ENCODE peak calls at places on chromosome 16, in four cellular contexts. One of them, this sample, is unnamed.
A peak's percentile ranks its signal among the peaks of the same experiment; 100 is the strongest.

GRCh38 chr16:89395150-89396142 is 94.9 kb downstream of the ANKRD11 start:
- DNase-seq in IMR-90: peak; percentile 98
- DNase-seq in AG10803: peak; percentile 98
- DNase-seq in psoas muscle: peak; percentile 85
- DNase-seq in this sample: peak; percentile 98

GRCh38 chr16:11994187-11995119 is 17.9 kb downstream of the SNX29 start:
- DNase-seq in IMR-90: peak; percentile 28
- DNase-seq in AG10803: no peak
- DNase-seq in psoas muscle: peak; percentile 30
- DNase-seq in this sample: no peak

GRCh38 chr16:56066617-56067016 is 124.7 kb upstream of the GNAO1 start:
- DNase-seq in IMR-90: no peak
- DNase-seq in AG10803: no peak
- DNase-seq in psoas muscle: no peak
- DNase-seq in this sample: no peak

GRCh38 chr16:50610331-50611262 is 62.4 kb downstream of the NKD1 start:
- DNase-seq in IMR-90: no peak
- DNase-seq in AG10803: no peak
- DNase-seq in psoas muscle: peak; percentile 5
- DNase-seq in this sample: no peak

GRCh38 chr16:57468346-57468745 is 5.9 kb downstream of the POLR2C start:
- DNase-seq in IMR-90: no peak
- DNase-seq in AG10803: no peak
- DNase-seq in psoas muscle: no peak
- DNase-seq in this sample: no peak

GRCh38 chr16:25747160-25747758 is 55.5 kb downstream of the HS3ST4 start:
- DNase-seq in IMR-90: no peak
- DNase-seq in AG10803: no peak
- DNase-seq in psoas muscle: no peak
- DNase-seq in this sample: no peak

GRCh38 chr16:4520913-4521312 is 17.7 kb downstream of the CDIP1 start:
- DNase-seq in IMR-90: no peak
- DNase-seq in AG10803: peak; percentile 33
- DNase-seq in psoas muscle: no peak
- DNase-seq in this sample: peak; percentile 53

GRCh38 chr16:86709902-86710601 is 131.7 kb downstream of the FOXL1 start:
- DNase-seq in IMR-90: no peak
- DNase-seq in AG10803: no peak
- DNase-seq in psoas muscle: no peak
- DNase-seq in this sample: no peak

GRCh38 chr16:56848056-56848936 is 16.7 kb upstream of the SLC12A3 start:
- DNase-seq in IMR-90: peak; percentile 79
- DNase-seq in AG10803: peak; percentile 75
- DNase-seq in psoas muscle: peak; percentile 35
- DNase-seq in this sample: peak; percentile 79

GRCh38 chr16:50166511-50167500 is 13.7 kb downstream of the TENT4B start:
- DNase-seq in IMR-90: no peak
- DNase-seq in AG10803: no peak
- DNase-seq in psoas muscle: no peak
- DNase-seq in this sample: no peak

GRCh38 chr16:12543700-12544476 is 259.8 kb downstream of the CPPED1 start:
- DNase-seq in IMR-90: no peak
- DNase-seq in AG10803: no peak
- DNase-seq in psoas muscle: no peak
- DNase-seq in this sample: no peak

GRCh38 chr16:67268136-67268579 is 11.2 kb upstream of the PLEKHG4 start:
- DNase-seq in IMR-90: peak; percentile 93
- DNase-seq in AG10803: peak; percentile 93
- DNase-seq in psoas muscle: peak; percentile 66
- DNase-seq in this sample: peak; percentile 84

GRCh38 chr16:74954763-74955162 is 30.2 kb downstream of the WDR59 start:
- DNase-seq in IMR-90: no peak
- DNase-seq in AG10803: no peak
- DNase-seq in psoas muscle: no peak
- DNase-seq in this sample: no peak

GRCh38 chr16:9868606-9869149 is 313.6 kb downstream of the GRIN2A start:
- DNase-seq in IMR-90: no peak
- DNase-seq in AG10803: no peak
- DNase-seq in psoas muscle: no peak
- DNase-seq in this sample: no peak

GRCh38 chr16:67987460-67988160 is 7.3 kb upstream of the DPEP3 start:
- DNase-seq in IMR-90: no peak
- DNase-seq in AG10803: no peak
- DNase-seq in psoas muscle: peak; percentile 59
- DNase-seq in this sample: peak; percentile 50

GRCh38 chr16:68328860-68329370 is 18.1 kb downstream of the PRMT7 start:
- DNase-seq in IMR-90: no peak
- DNase-seq in AG10803: no peak
- DNase-seq in psoas muscle: no peak
- DNase-seq in this sample: no peak

GRCh38 chr16:16138034-16138635 is 85.2 kb downstream of the ABCC6 start:
- DNase-seq in IMR-90: no peak
- DNase-seq in AG10803: no peak
- DNase-seq in psoas muscle: no peak
- DNase-seq in this sample: no peak

GRCh38 chr16:89921131-89921698 is 1.9 kb upstream of the TUBB3 start:
- DNase-seq in IMR-90: no peak
- DNase-seq in AG10803: no peak
- DNase-seq in psoas muscle: no peak
- DNase-seq in this sample: no peak

GRCh38 chr16:11615756-11616447 is 29.2 kb upstream of the LITAF start:
- DNase-seq in IMR-90: peak; percentile 41
- DNase-seq in AG10803: no peak
- DNase-seq in psoas muscle: no peak
- DNase-seq in this sample: no peak

GRCh38 chr16:79612207-79612606 is 11.7 kb upstream of the MAF start:
- DNase-seq in IMR-90: no peak
- DNase-seq in AG10803: no peak
- DNase-seq in psoas muscle: no peak
- DNase-seq in this sample: peak; percentile 30

GRCh38 chr16:27326738-27327585 is 13.2 kb downstream of the IL4R start:
- DNase-seq in IMR-90: peak; percentile 97
- DNase-seq in AG10803: peak; percentile 97
- DNase-seq in psoas muscle: peak; percentile 87
- DNase-seq in this sample: peak; percentile 98
- TF ChIP-seq CTCF in IMR-90: no peak
- TF ChIP-seq CTCF in AG10803: no peak
- TF ChIP-seq CTCF in psoas muscle: no peak
- TF ChIP-seq CTCF in this sample: peak; percentile 28

GRCh38 chr16:82081271-82081670 is 46.2 kb downstream of the HSD17B2 start:
- DNase-seq in IMR-90: no peak
- DNase-seq in AG10803: no peak
- DNase-seq in psoas muscle: no peak
- DNase-seq in this sample: no peak

GRCh38 chr16:82082543-82083244 is 47.6 kb downstream of the HSD17B2 start:
- DNase-seq in IMR-90: peak; percentile 52
- DNase-seq in AG10803: peak; percentile 44
- DNase-seq in psoas muscle: no peak
- DNase-seq in this sample: peak; percentile 58

GRCh38 chr16:82085380-82085779 is 50.3 kb downstream of the HSD17B2 start:
- DNase-seq in IMR-90: no peak
- DNase-seq in AG10803: no peak
- DNase-seq in psoas muscle: no peak
- DNase-seq in this sample: no peak

GRCh38 chr16:82082097-82082496 is 47.0 kb downstream of the HSD17B2 start:
- DNase-seq in IMR-90: no peak
- DNase-seq in AG10803: no peak
- DNase-seq in psoas muscle: no peak
- DNase-seq in this sample: no peak

DNA sequence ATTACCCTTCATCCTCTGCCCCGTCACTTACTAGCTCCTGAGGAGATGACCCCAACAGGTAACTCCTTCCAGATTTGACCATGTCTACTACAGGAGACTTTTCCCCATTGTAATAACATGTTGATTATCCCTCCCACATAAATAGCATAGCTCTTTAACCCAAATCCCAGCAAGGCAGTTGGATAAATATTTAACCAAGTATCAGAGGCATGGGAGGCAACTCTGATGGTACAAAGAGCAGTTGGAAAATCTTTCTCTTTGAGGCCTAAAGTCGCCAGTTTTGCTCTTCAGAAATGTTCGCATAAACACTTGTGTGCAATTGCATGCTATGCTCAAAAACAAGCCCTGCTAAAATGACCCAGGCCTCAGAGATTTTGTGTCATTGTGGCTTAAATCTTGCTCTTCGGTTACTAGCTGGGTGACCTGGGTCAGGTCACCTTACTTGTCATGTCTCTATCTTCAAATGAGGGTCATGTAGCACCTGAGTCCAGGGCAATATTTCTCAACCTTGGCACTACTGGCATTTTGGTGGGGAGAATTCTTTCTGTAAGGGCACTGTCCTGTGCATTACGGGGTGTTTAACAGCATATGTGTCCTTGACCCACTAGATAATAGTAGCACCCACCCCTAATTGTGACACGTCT is 48.8 kb downstream of the HSD17B2 start:
- DNase-seq in IMR-90: no peak
- DNase-seq in AG10803: no peak
- DNase-seq in psoas muscle: no peak
- DNase-seq in this sample: no peak
- H3K4me3 ChIP-seq in IMR-90: no peak overlapping the region
- H3K4me3 ChIP-seq in AG10803: no peak overlapping the region
- H3K4me3 ChIP-seq in psoas muscle: no peak overlapping the region
- H3K4me3 ChIP-seq in this sample: no peak overlapping the region

DNA sequence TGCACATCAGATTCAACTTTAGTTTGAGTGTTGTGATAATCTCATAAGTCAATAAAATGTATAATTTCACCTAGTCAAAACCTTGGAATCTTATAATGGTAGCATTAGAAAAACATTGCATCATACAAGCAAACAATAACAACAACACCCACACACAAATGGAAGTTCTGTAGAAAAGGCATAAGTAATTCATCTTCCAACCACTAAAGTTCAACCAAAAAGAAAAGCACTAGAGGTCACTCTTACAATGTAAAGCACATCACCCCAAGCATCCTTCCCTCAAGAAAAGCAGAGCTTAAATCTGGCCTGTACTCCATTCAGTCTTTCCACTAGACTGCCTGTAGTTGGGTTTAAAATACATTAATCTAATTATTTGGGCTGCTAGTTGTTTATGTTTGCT is 1.8 kb downstream of the CNTNAP4 start:
- DNase-seq in IMR-90: no peak
- DNase-seq in AG10803: no peak
- DNase-seq in psoas muscle: no peak
- DNase-seq in this sample: peak; percentile 3
- TF ChIP-seq CTCF in IMR-90: no peak
- TF ChIP-seq CTCF in AG10803: no peak
- TF ChIP-seq CTCF in psoas muscle: no peak
- TF ChIP-seq CTCF in this sample: no peak

GRCh38 chr16:85303354-85303883 is 191.1 kb upstream of the CIBAR2 start:
- DNase-seq in IMR-90: no peak
- DNase-seq in AG10803: no peak
- DNase-seq in psoas muscle: peak; percentile 68
- DNase-seq in this sample: peak; percentile 57

GRCh38 chr16:85301171-85301690 is 189.0 kb upstream of the CIBAR2 start:
- DNase-seq in IMR-90: no peak
- DNase-seq in AG10803: no peak
- DNase-seq in psoas muscle: no peak
- DNase-seq in this sample: no peak

GRCh38 chr16:85304337-85304736 is 192.1 kb upstream of the CIBAR2 start:
- DNase-seq in IMR-90: no peak
- DNase-seq in AG10803: no peak
- DNase-seq in psoas muscle: no peak
- DNase-seq in this sample: no peak

GRCh38 chr16:85302018-85302847 is 190.0 kb upstream of the CIBAR2 start:
- DNase-seq in IMR-90: peak; percentile 59
- DNase-seq in AG10803: peak; percentile 30
- DNase-seq in psoas muscle: no peak
- DNase-seq in this sample: peak; percentile 40

DNA sequence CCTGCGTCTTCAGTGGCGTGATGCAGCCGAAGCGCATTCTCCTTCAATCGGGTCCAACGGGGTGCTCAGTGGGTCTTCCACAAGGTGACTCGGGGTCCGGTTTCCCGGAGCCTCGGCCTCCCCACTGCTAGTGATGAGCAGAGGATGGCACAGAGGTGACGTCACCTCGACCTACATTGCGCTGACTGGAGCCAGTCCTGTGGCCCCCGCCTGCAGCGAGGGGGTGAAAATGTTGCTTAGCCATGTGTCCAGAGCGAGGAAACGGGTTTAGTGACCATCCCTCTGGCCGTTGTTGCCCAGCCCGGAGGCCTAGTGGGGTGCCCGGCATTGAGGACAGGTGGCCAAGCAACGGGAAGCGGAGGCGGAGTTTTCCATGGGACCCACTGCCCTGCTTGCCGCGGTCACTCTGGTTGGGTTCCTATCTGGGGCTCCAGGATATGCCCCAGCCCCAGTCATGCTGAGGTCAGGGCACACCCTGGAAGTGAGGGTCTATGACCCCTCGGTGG is 190.6 kb upstream of the CIBAR2 start:
- DNase-seq in IMR-90: no peak
- DNase-seq in AG10803: no peak
- DNase-seq in psoas muscle: no peak
- DNase-seq in this sample: no peak
- H3K4me3 ChIP-seq in IMR-90: no peak overlapping the region
- H3K4me3 ChIP-seq in AG10803: no peak overlapping the region
- H3K4me3 ChIP-seq in psoas muscle: no peak overlapping the region
- H3K4me3 ChIP-seq in this sample: no peak overlapping the region

DNA sequence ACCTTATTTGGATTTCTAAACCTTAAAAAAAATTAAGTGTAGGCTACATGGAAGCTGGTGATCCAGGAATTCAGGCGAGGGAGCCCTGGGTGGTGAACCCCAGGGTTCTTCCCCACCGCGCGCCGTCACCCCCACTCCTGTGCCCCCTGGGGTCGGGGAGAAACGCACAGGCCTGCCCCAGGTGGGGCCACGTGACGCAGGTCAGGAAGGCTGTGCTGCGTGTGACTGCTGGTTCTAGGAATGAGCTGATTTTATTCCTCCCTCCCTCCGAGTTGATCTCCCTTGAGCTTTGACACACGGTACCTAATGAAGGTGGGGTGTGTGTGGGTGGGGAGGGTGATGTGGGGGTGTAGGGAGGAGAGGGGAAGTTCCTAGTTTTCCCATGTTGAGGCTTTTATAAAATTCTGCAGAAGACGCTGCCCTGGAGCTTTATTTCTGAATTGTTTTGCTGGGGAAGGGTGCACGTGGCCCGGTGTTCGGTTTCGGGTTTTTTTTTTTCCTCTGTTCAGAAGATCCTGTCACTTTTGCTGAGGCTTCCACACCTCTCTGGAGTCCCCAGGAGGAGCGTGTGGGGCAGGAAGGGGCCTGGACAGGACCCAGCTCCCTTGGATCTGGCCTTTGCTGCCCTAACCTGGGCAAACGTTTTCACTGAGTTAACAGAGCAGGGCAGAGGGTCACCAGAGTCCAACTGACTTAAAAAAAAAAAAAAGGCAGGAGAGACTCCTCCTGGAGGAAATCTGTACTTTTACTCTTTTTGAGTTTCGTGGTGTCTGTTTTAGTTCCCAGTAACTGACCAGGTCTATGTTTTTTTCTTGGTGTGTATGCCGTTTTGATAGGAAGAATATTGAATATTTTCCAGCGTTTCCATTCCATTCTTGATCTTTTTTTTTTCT is 55.8 kb upstream of the GSE1 start:
- DNase-seq in IMR-90: no peak
- DNase-seq in AG10803: no peak
- DNase-seq in psoas muscle: no peak
- DNase-seq in this sample: peak; percentile 20
- TF ChIP-seq CTCF in IMR-90: peak; percentile 6
- TF ChIP-seq CTCF in AG10803: peak; percentile 31
- TF ChIP-seq CTCF in psoas muscle: no peak
- TF ChIP-seq CTCF in this sample: peak; percentile 22